ENCODE peak calls at places on chromosomes 5 and 9, in eight cellular contexts. N is SK-N-SH, H is transverse colon, R is endothelial cell of umbilical vein, A is Panc1, P is GM23338, C is H1, T is HCT116. W is an unnamed sample.

GRCh38 chr9:25724424-25724823 is 46.2 kb upstream of the TUSC1 start:
- DNase-seq in H (no peak), N (no peak), A (no peak), T (no peak), P (no peak), R (no peak), C (no peak), W (no peak)

GRCh38 chr5:127702913-127703575 is at the start of gene CCDC192:
- DNase-seq in R (no peak), C (no peak), T (no peak), A (no peak), N (no peak), H (no peak), P (peak), W (no peak)

GRCh38 chr9:129252937-129253819 is 75.1 kb upstream of the IER5L start:
- DNase-seq in P (no peak), T (no peak), A (no peak), C (no peak), H (no peak), R (no peak), N (no peak), W (no peak)

GRCh38 chr5:102867999-102868662 is 113.0 kb downstream of the PAM start:
- DNase-seq in T (no peak), P (no peak), C (no peak), R (peak), H (no peak), N (no peak), A (no peak), W (no peak)

GRCh38 chr5:135214897-135215616 is 181.0 kb upstream of the PITX1 start:
- DNase-seq in T (no peak), P (no peak), R (no peak), A (no peak), H (no peak), N (peak), C (peak), W (peak)

GRCh38 chr9:106700676-106701075 is 162.3 kb upstream of the ZNF462 start:
- DNase-seq in H (no peak), A (no peak), C (no peak), N (no peak), R (no peak), P (no peak), T (no peak), W (no peak)

GRCh38 chr9:124632077-124632621 is 125.0 kb upstream of the NR5A1 start:
- DNase-seq in R (peak), N (no peak), P (no peak), T (no peak), C (no peak), A (no peak), H (no peak), W (no peak)

GRCh38 chr9:89185980-89186379 is 7.4 kb upstream of the SHC3 start:
- DNase-seq in N (no peak), R (no peak), A (no peak), T (no peak), P (peak), C (no peak), H (no peak), W (no peak)

GRCh38 chr5:16871746-16872339 is 64.2 kb downstream of the MYO10 start:
- DNase-seq in C (no peak), A (no peak), N (no peak), R (no peak), P (no peak), T (no peak), H (no peak), W (no peak)

GRCh38 chr5:144711172-144711571 is 540.5 kb downstream of the KCTD16 start:
- DNase-seq in A (no peak), N (no peak), C (no peak), T (no peak), R (no peak), H (no peak), P (no peak), W (no peak)

GRCh38 chr5:139092741-139093140 is 105.4 kb downstream of the SIL1 start:
- DNase-seq in T (no peak), R (no peak), H (no peak), A (no peak), P (no peak), C (no peak), N (no peak), W (no peak)

GRCh38 chr5:109900453-109900852 is 210.7 kb downstream of the MAN2A1 start:
- DNase-seq in C (no peak), P (no peak), A (no peak), H (no peak), N (no peak), T (no peak), R (no peak), W (no peak)

GRCh38 chr9:132032584-132032945 is 47.1 kb downstream of the MED27 start:
- DNase-seq in A (no peak), R (no peak), N (no peak), H (no peak), T (no peak), P (peak), C (no peak), W (no peak)

GRCh38 chr5:57335092-57335491 is 147.5 kb downstream of the ACTBL2 start:
- DNase-seq in H (no peak), R (peak), T (no peak), C (no peak), N (no peak), A (peak), P (no peak), W (no peak)

GRCh38 chr5:133059621-133060020 is 7.8 kb downstream of the HSPA4 start:
- DNase-seq in H (no peak), R (no peak), A (no peak), P (no peak), T (no peak), N (no peak), C (no peak), W (no peak)

GRCh38 chr5:34474573-34475021 is 181.5 kb upstream of the RAI14 start:
- DNase-seq in H (no peak), R (peak), P (peak), T (peak), A (peak), C (no peak), N (peak), W (no peak)

GRCh38 chr5:30804739-30805313 is 388.7 kb upstream of the CDH6 start:
- DNase-seq in T (no peak), A (no peak), R (no peak), H (no peak), N (no peak), P (peak), C (no peak), W (no peak)

GRCh38 chr9:126276056-126276728 is 50.4 kb upstream of the MVB12B start:
- DNase-seq in H (no peak), P (no peak), A (no peak), R (no peak), C (no peak), N (peak), T (no peak), W (no peak)

GRCh38 chr5:177432143-177432904 is 5.8 kb downstream of the GRK6 start:
- DNase-seq in C (no peak), T (no peak), N (no peak), R (no peak), P (no peak), A (no peak), H (no peak), W (peak)

GRCh38 chr9:69176446-69177135 is 2.5 kb downstream of the TJP2 start:
- DNase-seq in T (no peak), R (no peak), C (no peak), P (no peak), A (no peak), N (no peak), H (peak), W (no peak)

GRCh38 chr5:72324186-72324825 is 4.1 kb downstream of the PTCD2 start:
- DNase-seq in T (no peak), R (no peak), A (no peak), N (no peak), H (no peak), P (no peak), C (no peak), W (no peak)

GRCh38 chr5:59433174-59433573 is 460.4 kb downstream of the PDE4D start:
- DNase-seq in C (no peak), T (no peak), N (no peak), R (no peak), A (no peak), H (no peak), P (no peak), W (no peak)

GRCh38 chr5:164233796-164234195 is 728.4 kb downstream of the MAT2B start:
- DNase-seq in R (peak), H (no peak), N (no peak), P (no peak), A (no peak), C (no peak), T (no peak), W (no peak)

GRCh38 chr9:113464286-113464660 is 746 bp downstream of the RGS3 start:
- DNase-seq in C (no peak), P (no peak), T (no peak), R (no peak), H (no peak), A (no peak), N (no peak), W (peak)

GRCh38 chr9:13688223-13688989 is 408.9 kb upstream of the MPDZ start:
- DNase-seq in H (no peak), T (no peak), R (no peak), P (peak), A (no peak), C (peak), N (no peak), W (no peak)

GRCh38 chr5:127812570-127812969 is 109.4 kb downstream of the CCDC192 start:
- DNase-seq in C (no peak), R (peak), H (no peak), P (no peak), T (no peak), N (no peak), A (no peak), W (no peak)

GRCh38 chr5:176771102-176771845 is 39.1 kb upstream of the UNC5A start:
- DNase-seq in T (no peak), H (no peak), P (no peak), R (no peak), C (no peak), N (no peak), A (no peak), W (peak)

GRCh38 chr5:175889910-175890684 is 18.7 kb downstream of the CPLX2 start:
- DNase-seq in A (no peak), P (no peak), T (peak), H (no peak), R (no peak), C (no peak), N (peak), W (peak)

GRCh38 chr9:114629563-114630090 is 18.5 kb downstream of the TMEM268 start:
- DNase-seq in R (no peak), N (no peak), H (no peak), P (no peak), T (no peak), A (no peak), C (no peak), W (no peak)

GRCh38 chr5:113215401-113216060 is 219.3 kb downstream of the TSSK1B start:
- DNase-seq in C (no peak), T (no peak), P (no peak), H (no peak), N (no peak), A (no peak), R (no peak), W (no peak)

GRCh38 chr9:13427587-13427986 is 148.1 kb upstream of the MPDZ start:
- DNase-seq in A (no peak), T (no peak), N (peak), R (peak), P (peak), H (no peak), C (no peak), W (no peak)

GRCh38 chr9:123360161-123361085 is 4.4 kb downstream of the CRB2 start:
- DNase-seq in T (no peak), C (peak), A (no peak), P (peak), H (peak), N (peak), R (no peak), W (no peak)

GRCh38 chr5:64505769-64506566 is at the start of gene RGS7BP:
- DNase-seq in T (no peak), P (peak), R (peak), N (peak), C (peak), A (no peak), H (no peak), W (no peak)
- H3K4me3 ChIP-seq in T (no peak), P (peak), R (peak), N (peak), C (peak), A (peak), H (no peak), W (peak)

DNA sequence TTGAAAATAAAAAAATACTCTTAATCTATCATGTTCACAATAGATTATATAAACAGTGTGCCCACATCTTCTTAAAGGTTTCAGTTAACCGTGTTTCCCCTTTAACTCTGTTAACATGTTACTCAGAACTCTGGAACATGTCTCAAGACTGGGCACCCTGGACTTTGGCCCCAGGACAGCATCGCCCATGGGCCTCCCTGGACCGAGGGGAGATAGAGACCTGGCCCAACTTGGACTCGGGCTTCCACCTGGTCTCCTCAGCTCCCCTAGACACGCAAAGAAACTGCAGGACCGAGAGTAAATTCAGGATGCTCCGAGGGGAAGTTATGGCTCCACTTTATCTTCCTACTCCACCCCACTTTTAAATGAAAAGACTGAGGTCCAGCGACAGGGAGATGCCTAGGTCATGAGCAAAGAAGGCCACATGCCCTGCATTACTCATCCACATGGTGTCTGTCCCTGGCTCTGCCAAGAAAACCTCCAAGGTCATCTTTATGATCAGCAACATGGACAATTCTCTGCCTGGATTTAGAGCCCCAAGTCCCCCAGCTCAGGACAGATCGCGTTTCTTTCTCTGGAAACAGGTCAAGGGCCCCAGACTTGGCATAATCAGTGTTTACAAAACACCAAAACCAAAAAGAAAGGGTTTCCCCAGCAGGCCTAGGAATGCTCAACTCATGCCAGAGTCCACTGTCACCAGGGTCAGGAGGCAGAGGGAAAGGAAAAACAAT is 17.3 kb downstream of the GPX3 start:
- DNase-seq in P (no peak), N (no peak), A (no peak), R (peak), C (no peak), T (no peak), H (no peak), W (peak)
- TF ChIP-seq POLR2AphosphoS5 in P (no peak), N (no peak), A (no peak), R (no peak), C (no peak), T (no peak), H (peak), W (no peak)

DNA sequence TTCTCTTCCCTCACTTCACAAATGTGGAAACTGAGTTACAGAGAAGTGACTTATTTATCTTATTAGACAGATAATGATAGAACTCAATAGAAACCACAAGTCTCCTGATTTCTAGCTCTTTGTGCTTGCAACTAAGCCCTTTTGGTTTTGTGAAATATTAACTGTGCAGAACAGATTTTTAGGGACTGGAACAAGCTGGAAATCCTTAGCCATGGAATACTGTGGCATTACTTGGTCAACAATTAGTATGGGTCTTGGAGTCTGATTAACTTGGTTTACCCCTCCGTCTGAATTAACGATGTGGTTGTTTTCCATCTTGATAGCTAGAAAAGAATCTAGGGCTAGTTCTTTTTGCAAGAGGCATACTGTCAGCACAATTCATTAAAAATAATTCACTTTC is 584 bp upstream of the KLF9 start:
- DNase-seq in H (no peak), A (no peak), N (no peak), R (no peak), T (no peak), C (no peak), P (no peak), W (no peak)
- H3K4me3 ChIP-seq in H (no peak), A (no peak), N (no peak), R (no peak), T (no peak), C (no peak), P (no peak), W (peak)

GRCh38 chr5:91121347-91121993 is 261.6 kb downstream of the ARRDC3 start:
- DNase-seq in T (no peak), C (no peak), N (no peak), P (no peak), R (no peak), H (no peak), A (no peak), W (peak)

GRCh38 chr5:91119941-91120850 is 262.9 kb downstream of the ARRDC3 start:
- DNase-seq in A (no peak), H (no peak), R (no peak), N (no peak), P (no peak), T (no peak), C (no peak), W (peak)

GRCh38 chr5:91123291-91123690 is 259.8 kb downstream of the ARRDC3 start:
- DNase-seq in T (no peak), R (no peak), N (no peak), P (no peak), A (no peak), H (no peak), C (no peak), W (no peak)

GRCh38 chr5:91123896-91124295 is 259.2 kb downstream of the ARRDC3 start:
- DNase-seq in C (no peak), P (no peak), H (no peak), N (no peak), R (no peak), T (no peak), A (no peak), W (no peak)

GRCh38 chr5:91122663-91123062 is 260.5 kb downstream of the ARRDC3 start:
- DNase-seq in N (no peak), C (no peak), R (peak), T (no peak), A (no peak), H (no peak), P (no peak), W (no peak)
- TF ChIP-seq POLR2AphosphoS5 in N (no peak), C (no peak), R (no peak), T (no peak), A (no peak), H (no peak), P (no peak), W (no peak)

DNA sequence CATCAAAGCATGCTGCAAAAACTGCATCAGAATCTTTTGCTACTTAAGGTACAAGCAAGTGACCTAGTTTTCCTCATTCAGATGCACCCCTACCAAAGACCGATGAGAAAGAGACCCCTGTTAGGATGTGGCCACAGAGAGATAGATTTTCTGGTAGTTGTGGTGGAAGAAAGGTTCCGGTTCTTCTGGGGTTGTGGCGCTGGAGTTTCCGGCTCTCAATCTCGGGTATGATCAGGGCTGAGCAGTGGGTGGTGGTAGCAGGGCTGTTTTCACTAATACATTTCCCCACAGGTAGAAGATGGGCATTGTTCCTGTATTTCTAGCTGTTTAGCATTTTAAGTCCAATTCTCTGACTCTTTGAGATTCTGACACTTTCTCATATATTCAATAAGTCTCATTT is 58.4 kb downstream of the PCSK1 start:
- DNase-seq in P (no peak), H (no peak), C (no peak), T (no peak), R (no peak), N (no peak), A (no peak), W (no peak)
- H3K4me3 ChIP-seq in P (no peak), H (no peak), C (no peak), T (no peak), R (no peak), N (no peak), A (no peak), W (no peak)

GRCh38 chr5:180810210-180811011 is 7.8 kb upstream of the MGAT1 start:
- DNase-seq in R (peak), T (peak), C (peak), P (peak), N (peak), A (peak), H (peak), W (peak)
- TF ChIP-seq POLR2AphosphoS5 in R (peak), T (peak), C (peak), P (peak), N (peak), A (peak), H (peak), W (peak)

DNA sequence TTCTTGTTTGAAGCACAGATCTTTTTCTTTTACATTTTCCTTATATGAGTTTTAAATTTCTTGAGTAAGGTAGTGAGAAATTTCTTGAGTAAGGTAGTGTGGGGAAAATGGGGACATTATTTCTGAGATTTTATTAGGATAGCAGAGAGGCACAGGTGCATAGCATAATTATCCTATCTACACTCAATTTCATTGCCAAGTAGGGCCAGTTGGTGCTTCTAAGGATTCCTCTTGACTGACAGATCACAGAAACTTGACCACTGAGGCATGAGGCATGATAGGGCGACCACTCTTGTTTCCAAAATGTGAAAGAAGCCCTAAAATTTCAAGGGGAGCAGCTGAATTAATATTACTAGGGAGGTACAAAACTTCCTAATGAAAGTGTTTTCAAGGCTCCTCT is 31.4 kb upstream of the TMC1 start:
- DNase-seq in A (no peak), N (no peak), P (no peak), C (no peak), T (no peak), R (no peak), H (no peak), W (no peak)
- H3K4me3 ChIP-seq in A (no peak), N (no peak), P (no peak), C (no peak), T (no peak), R (no peak), H (no peak), W (no peak)

GRCh38 chr5:160467555-160468418 is 46.1 kb downstream of the PTTG1 start:
- DNase-seq in T (no peak), P (peak), C (peak), R (peak), N (peak), H (peak), A (peak), W (peak)
- TF ChIP-seq POLR2AphosphoS5 in T (no peak), P (no peak), C (no peak), R (peak), N (no peak), H (peak), A (no peak), W (no peak)

DNA sequence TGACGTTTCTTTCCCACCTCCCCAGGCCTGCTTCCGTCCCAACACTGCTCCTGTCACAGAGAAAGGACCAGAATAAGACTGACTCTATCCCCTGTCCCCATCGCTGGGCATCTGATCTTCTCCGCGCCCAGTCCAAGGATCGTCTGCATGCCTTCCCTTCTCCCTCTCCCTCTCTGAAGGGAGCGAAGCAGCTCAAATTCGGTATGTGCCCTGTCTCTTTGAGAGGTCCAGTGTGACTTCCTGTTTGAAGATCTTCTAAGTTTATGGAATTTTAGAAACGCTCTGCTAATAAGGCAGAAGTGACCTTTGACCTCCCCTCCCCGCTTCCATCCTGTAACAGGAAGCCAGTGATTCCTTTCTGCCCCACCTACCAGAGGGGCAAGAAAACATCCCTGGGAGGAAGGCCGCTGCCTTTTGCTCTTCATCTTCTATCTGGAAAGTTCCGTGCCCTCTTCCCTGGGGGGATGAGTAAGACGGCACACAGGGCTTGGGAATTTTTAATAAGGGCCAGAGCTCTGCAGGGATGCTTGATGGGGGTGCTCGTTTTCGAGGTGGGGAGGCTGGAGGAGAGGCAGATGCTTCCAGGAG is 40.7 kb upstream of the RNU6ATAC start:
- DNase-seq in T (no peak), N (no peak), R (no peak), A (no peak), P (no peak), H (no peak), C (no peak), W (peak)
- H3K4me3 ChIP-seq in T (no peak), N (no peak), R (no peak), A (no peak), P (no peak), H (no peak), C (no peak), W (no peak)